ENCODE peak calls at places on chromosome 5, in four cellular contexts. U is tibial nerve, K is mammary epithelial cell, Z is WERI-Rb-1. Y is an unnamed sample.

GRCh38 chr5:135944967-135945560 is 9.7 kb downstream of the LECT2 start:
- DNase-seq in U (peak; percentile 85), K (peak; percentile 63), Z (peak; percentile 54), Y (peak; percentile 40)

GRCh38 chr5:74919487-74919886 is 53.3 kb upstream of the FAM169A start:
- DNase-seq in U (no peak), K (peak; percentile 45), Z (no peak), Y (no peak)

GRCh38 chr5:61926911-61927310 is 379.1 kb upstream of the KIF2A start:
- DNase-seq in U (no peak), K (no peak), Z (no peak), Y (no peak)

GRCh38 chr5:128083811-128084227 is 253 bp downstream of the SLC12A2 start:
- DNase-seq in U (no peak), K (no peak), Z (no peak), Y (no peak)

GRCh38 chr5:146034127-146034526 is 71.2 kb downstream of the PLAC8L1 start:
- DNase-seq in U (no peak), K (no peak), Z (no peak), Y (no peak)

GRCh38 chr5:148043705-148044104 is 20.1 kb upstream of the SPINK5 start:
- DNase-seq in U (no peak), K (no peak), Z (no peak), Y (no peak)

GRCh38 chr5:9898319-9898718 is 268.2 kb upstream of the TAS2R1 start:
- DNase-seq in U (no peak), K (peak; percentile 13), Z (peak; percentile 69), Y (no peak)

GRCh38 chr5:115952579-115952978 is 9.7 kb upstream of the LVRN start:
- DNase-seq in U (no peak), K (no peak), Z (no peak), Y (no peak)

GRCh38 chr5:132500244-132500930 is 9.8 kb upstream of the IRF1 start:
- DNase-seq in U (no peak), K (no peak), Z (no peak), Y (no peak)

GRCh38 chr5:151086905-151087360 is 6.1 kb upstream of the TNIP1 start:
- DNase-seq in U (no peak), K (no peak), Z (no peak), Y (no peak)

GRCh38 chr5:7269591-7270274 is 126.2 kb upstream of the ADCY2 start:
- DNase-seq in U (no peak), K (no peak), Z (no peak), Y (no peak)

GRCh38 chr5:73135429-73136276 is 15.3 kb downstream of the TMEM171 start:
- DNase-seq in U (peak; percentile 19), K (peak; percentile 27), Z (peak; percentile 54), Y (no peak)

GRCh38 chr5:93257616-93258015 is 323.4 kb downstream of the NR2F1-AS1 start:
- DNase-seq in U (no peak), K (no peak), Z (no peak), Y (no peak)

GRCh38 chr5:102711525-102712240 is 43.4 kb upstream of the PAM start:
- DNase-seq in U (no peak), K (peak; percentile 4), Z (no peak), Y (no peak)

DNA sequence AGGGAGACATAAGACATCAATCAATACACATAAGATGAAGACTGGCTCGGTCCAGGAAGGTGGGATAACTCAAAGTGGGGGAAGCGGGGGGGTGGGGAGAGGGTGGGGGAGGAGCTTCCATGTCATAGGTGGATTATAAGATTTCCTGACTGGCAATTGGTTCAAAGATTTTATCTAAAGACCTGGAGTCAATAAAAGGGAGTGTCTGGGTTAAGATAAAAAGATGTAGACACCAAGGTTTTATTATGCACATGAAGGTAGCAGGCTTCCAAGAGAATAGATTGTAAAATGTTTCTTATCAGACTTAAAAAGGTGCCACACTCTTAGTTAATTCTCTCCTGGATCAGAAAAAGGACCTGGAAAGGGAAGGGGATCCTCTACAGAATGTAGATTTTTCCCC is 25.6 kb upstream of the OTULINL start:
- DNase-seq in U (no peak), K (no peak), Z (no peak), Y (no peak)
- H3K36me3 ChIP-seq in U (no peaks in the 10 kb centered on the region), K (no peaks in the 10 kb centered on the region), Z (no peaks in the 10 kb centered on the region), Y (no peaks in the 10 kb centered on the region)

GRCh38 chr5:141328231-141328630 is 2.1 kb upstream of the PCDHGA1 start:
- DNase-seq in U (no peak), K (peak; percentile 46), Z (no peak), Y (no peak)
- H3K9me3 ChIP-seq in U (no peaks in the 10 kb centered on the region), K (peaks cover 12% of the 10 kb centered on the region), Z (peaks cover 15% of the 10 kb centered on the region), Y (peaks cover 88% of the 10 kb centered on the region)

DNA sequence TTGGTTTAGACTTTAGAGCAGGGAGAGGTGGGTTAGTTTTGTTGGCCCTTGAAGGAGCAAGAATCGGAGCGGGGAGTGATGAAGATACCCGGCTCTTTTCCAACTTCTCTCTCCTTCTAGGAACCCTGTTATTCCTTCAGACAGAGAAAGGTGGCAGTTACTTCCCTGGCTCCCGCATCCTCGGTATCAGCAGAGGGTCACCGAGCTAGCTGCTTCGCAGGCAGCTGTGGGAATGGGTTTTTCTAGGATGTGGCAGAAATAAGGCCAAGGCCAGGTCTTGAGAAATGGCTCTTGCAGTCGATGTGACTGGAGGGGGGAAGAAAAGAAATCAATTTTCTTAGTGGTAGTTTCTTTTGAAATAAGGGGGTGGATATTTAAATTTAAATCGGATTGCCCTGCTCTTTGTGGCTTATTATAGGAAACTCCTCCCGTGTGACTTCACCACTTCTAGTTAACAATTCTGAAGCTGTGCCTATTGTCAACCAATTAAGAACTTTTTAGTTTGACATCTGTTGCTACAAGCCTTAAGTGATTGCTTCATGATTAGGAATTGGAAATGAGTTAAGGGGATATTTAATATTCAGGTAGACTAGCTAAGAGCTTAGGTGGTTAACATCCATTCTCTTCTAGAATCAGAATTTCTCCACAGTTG is 1.4 kb downstream of the SAP30L start:
- DNase-seq in U (no peak), K (no peak), Z (peak; percentile 22), Y (no peak)
- H3K27ac ChIP-seq in U (no peak overlapping the region), K (no peak overlapping the region), Z (peak overlapping the region; percentile 16), Y (peak overlapping the region; percentile 87)

GRCh38 chr5:134609232-134609851 is 23.3 kb downstream of the SAR1B start:
- DNase-seq in U (no peak), K (no peak), Z (peak; percentile 23), Y (no peak)

GRCh38 chr5:134610715-134611114 is 21.9 kb downstream of the SAR1B start:
- DNase-seq in U (no peak), K (no peak), Z (no peak), Y (no peak)

GRCh38 chr5:134611515-134611914 is 21.1 kb downstream of the SAR1B start:
- DNase-seq in U (no peak), K (no peak), Z (no peak), Y (no peak)

GRCh38 chr5:134606726-134607125 is 25.9 kb downstream of the SAR1B start:
- DNase-seq in U (no peak), K (no peak), Z (no peak), Y (no peak)

GRCh38 chr5:134608555-134608954 is 24.1 kb downstream of the SAR1B start:
- DNase-seq in U (no peak), K (no peak), Z (no peak), Y (no peak)
- H3K36me3 ChIP-seq in U (peaks cover 98% of the 10 kb centered on the region), K (peaks cover 26% of the 10 kb centered on the region), Z (peaks cover 55% of the 10 kb centered on the region), Y (peaks cover 8% of the 10 kb centered on the region)

DNA sequence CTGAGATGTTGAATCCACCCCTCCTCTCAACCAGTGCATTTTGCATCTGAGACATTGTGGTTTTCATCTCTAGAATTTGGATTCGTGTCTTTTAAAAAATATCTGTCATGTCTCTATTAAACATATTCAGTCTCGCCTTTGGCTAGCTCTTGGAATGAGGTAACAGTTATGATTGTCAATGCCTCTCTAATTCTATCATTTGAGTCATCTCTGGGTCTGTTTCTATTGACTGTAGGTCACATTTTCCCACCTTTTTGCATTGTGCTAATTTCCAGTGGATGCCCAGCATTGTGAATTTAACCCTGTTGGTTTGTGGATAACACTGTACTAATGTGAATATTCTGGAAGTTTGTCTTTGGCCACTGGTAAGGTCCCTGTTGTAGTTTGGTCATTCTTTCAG is 8.4 kb upstream of the SLC6A3 start:
- DNase-seq in U (no peak), K (no peak), Z (no peak), Y (no peak)
- H3K9me3 ChIP-seq in U (no peaks in the 10 kb centered on the region), K (peaks cover 39% of the 10 kb centered on the region), Z (peaks cover 46% of the 10 kb centered on the region), Y (peaks cover 34% of the 10 kb centered on the region)

GRCh38 chr5:168842571-168843205 is 263.5 kb upstream of the PANK3 start:
- DNase-seq in U (no peak), K (no peak), Z (no peak), Y (no peak)
- H3K27ac ChIP-seq in U (no peak overlapping the region), K (no peak overlapping the region), Z (no peak overlapping the region), Y (no peak overlapping the region)

GRCh38 chr5:54523534-54523933 is 6.0 kb downstream of the SNX18 start:
- DNase-seq in U (no peak), K (no peak), Z (no peak), Y (no peak)

GRCh38 chr5:54524082-54524481 is 6.5 kb downstream of the SNX18 start:
- DNase-seq in U (no peak), K (no peak), Z (no peak), Y (no peak)

GRCh38 chr5:54520940-54521339 is 3.4 kb downstream of the SNX18 start:
- DNase-seq in U (no peak), K (no peak), Z (no peak), Y (no peak)

GRCh38 chr5:54520438-54520846 is 2.9 kb downstream of the SNX18 start:
- DNase-seq in U (peak; percentile 56), K (peak; percentile 61), Z (no peak), Y (no peak)

DNA sequence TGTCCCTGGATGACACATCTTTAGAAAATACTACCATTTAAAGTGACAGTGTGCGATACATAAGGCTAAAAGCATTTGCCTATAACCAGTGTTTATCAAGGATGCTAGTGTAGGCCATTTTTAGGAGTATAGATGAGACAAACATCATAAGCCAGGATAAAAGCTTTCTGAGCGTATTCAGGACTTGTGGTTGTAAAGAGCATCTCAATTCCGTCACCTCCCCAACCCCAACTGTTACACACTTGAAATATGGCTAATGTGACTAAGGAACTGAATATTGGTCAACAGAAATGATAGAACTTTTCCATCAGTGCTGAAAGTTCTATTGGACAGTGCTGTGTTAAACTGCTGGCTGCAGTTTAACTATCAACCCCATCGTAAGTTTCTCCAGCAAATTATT is 4.5 kb downstream of the SNX18 start:
- DNase-seq in U (no peak), K (peak; percentile 6), Z (no peak), Y (no peak)
- H3K36me3 ChIP-seq in U (no peaks in the 10 kb centered on the region), K (no peaks in the 10 kb centered on the region), Z (peaks cover 10% of the 10 kb centered on the region), Y (no peaks in the 10 kb centered on the region)

Y was measured in breast epithelium.